ENCODE peak calls at places on chromosomes 5 and 9, in six cellular contexts. W is hepatocyte, P is pancreas, I is right atrium auricular region, A is left ventricle myocardium inferior, Z is ovary. B is an unnamed sample.

GRCh38 chr9:109549386-109549785 is 51.3 kb upstream of the PTPN3 start:
- DNase-seq in A (no peak), P (no peak), W (no peak), I (no peak), Z (no peak), B (no peak)

GRCh38 chr9:121945849-121946248 is 147.3 kb downstream of the TTLL11 start:
- DNase-seq in A (no peak), W (no peak), I (no peak), P (no peak), Z (no peak), B (peak; percentile 10)

GRCh38 chr5:50975840-50976239 is 309.4 kb downstream of the PARP8 start:
- DNase-seq in W (no peak), Z (no peak), I (no peak), P (no peak), A (no peak), B (no peak)

GRCh38 chr5:112847306-112847705 is 13.8 kb upstream of the SRP19 start:
- DNase-seq in Z (no peak), I (no peak), W (no peak), P (no peak), A (no peak), B (no peak)

GRCh38 chr9:90894956-90895687 is 93.5 kb downstream of the SYK start:
- DNase-seq in Z (no peak), A (no peak), W (no peak), I (no peak), P (no peak), B (no peak)

GRCh38 chr9:18129809-18130334 is 344.1 kb upstream of the ADAMTSL1 start:
- DNase-seq in W (no peak), P (no peak), Z (no peak), A (no peak), I (no peak), B (no peak)

GRCh38 chr5:54995168-54995567 is 9.8 kb upstream of the ESM1 start:
- DNase-seq in A (no peak), W (no peak), I (no peak), P (no peak), Z (no peak), B (no peak)

GRCh38 chr9:116157436-116158138 is 4.0 kb downstream of the PAPPA start:
- DNase-seq in P (no peak), W (peak; percentile 30), A (no peak), Z (peak; percentile 24), I (no peak), B (peak; percentile 58)

GRCh38 chr9:20270176-20270575 is 352.1 kb downstream of the MLLT3 start:
- DNase-seq in W (no peak), P (no peak), I (no peak), Z (no peak), A (no peak), B (no peak)

GRCh38 chr5:27403248-27403882 is 365.0 kb upstream of the CDH9 start:
- DNase-seq in P (no peak), Z (no peak), W (no peak), A (no peak), I (no peak), B (no peak)

GRCh38 chr5:79229357-79230174 is 6.4 kb upstream of the JMY start:
- DNase-seq in W (no peak), P (no peak), Z (no peak), A (no peak), I (no peak), B (peak; percentile 6)

GRCh38 chr5:99320461-99320860 is 391.7 kb upstream of the CHD1 start:
- DNase-seq in W (peak; percentile 10), A (no peak), P (no peak), I (no peak), Z (no peak), B (no peak)

GRCh38 chr5:88391116-88391515 is 122.5 kb upstream of the TMEM161B start:
- DNase-seq in I (no peak), P (no peak), A (no peak), W (no peak), Z (no peak), B (no peak)

GRCh38 chr9:99234618-99235017 is 12.5 kb downstream of the SEC61B start:
- DNase-seq in Z (no peak), I (no peak), P (no peak), A (no peak), W (no peak), B (no peak)

GRCh38 chr9:117412006-117412715 is 2.7 kb downstream of the ASTN2 start:
- DNase-seq in I (no peak), W (no peak), Z (no peak), P (no peak), A (no peak), B (no peak)

GRCh38 chr9:134544388-134545212 is 97.0 kb upstream of the COL5A1 start:
- DNase-seq in I (no peak), P (no peak), W (peak; percentile 73), Z (peak; percentile 54), A (peak; percentile 33), B (peak; percentile 67)

GRCh38 chr5:92945630-92946097 is 635.4 kb downstream of the NR2F1-AS1 start:
- DNase-seq in W (no peak), I (no peak), A (no peak), P (no peak), Z (no peak), B (no peak)

GRCh38 chr5:57817001-57817453 is 334.4 kb upstream of the ACTBL2 start:
- DNase-seq in P (no peak), W (peak; percentile 34), A (no peak), Z (no peak), I (no peak), B (no peak)

GRCh38 chr9:73269430-73270101 is 117.9 kb downstream of the ANXA1 start:
- DNase-seq in Z (no peak), I (no peak), P (no peak), W (peak; percentile 53), A (no peak), B (no peak)

GRCh38 chr9:107309271-107309670 is 26.2 kb downstream of the RAD23B start:
- DNase-seq in W (no peak), Z (no peak), P (no peak), I (no peak), A (no peak), B (no peak)

GRCh38 chr5:2736872-2737271 is 14.6 kb downstream of the IRX2 start:
- DNase-seq in W (no peak), P (no peak), I (no peak), Z (no peak), A (no peak), B (no peak)

GRCh38 chr5:133691448-133691847 is 79.1 kb upstream of the FSTL4 start:
- DNase-seq in W (no peak), A (no peak), I (no peak), P (no peak), Z (no peak), B (no peak)

GRCh38 chr5:76641514-76642120 is 18.4 kb upstream of the F2RL2 start:
- DNase-seq in Z (peak; percentile 38), A (peak; percentile 30), P (peak; percentile 58), I (peak; percentile 69), W (peak; percentile 77), B (peak; percentile 85)

GRCh38 chr9:114300153-114300845 is 22.6 kb upstream of the ORM1 start:
- DNase-seq in Z (no peak), P (peak; percentile 11), W (no peak), I (no peak), A (no peak), B (no peak)

GRCh38 chr5:35365756-35366155 is 135.5 kb upstream of the PRLR start:
- DNase-seq in I (no peak), P (no peak), A (no peak), Z (no peak), W (peak; percentile 37), B (no peak)

GRCh38 chr5:120479066-120479465 is 15.0 kb downstream of the PRR16 start:
- DNase-seq in Z (no peak), W (no peak), I (no peak), A (no peak), P (no peak), B (no peak)

GRCh38 chr5:103621548-103621930 is 59.0 kb upstream of the NUDT12 start:
- DNase-seq in P (no peak), Z (no peak), I (no peak), W (no peak), A (no peak), B (no peak)

GRCh38 chr9:115013998-115014397 is 83.6 kb upstream of the TNFSF8 start:
- DNase-seq in Z (peak; percentile 49), P (peak; percentile 67), I (no peak), A (peak; percentile 36), W (peak; percentile 86), B (peak; percentile 67)

GRCh38 chr5:158992104-158992740 is 107.5 kb downstream of the EBF1 start:
- DNase-seq in Z (no peak), P (no peak), I (no peak), A (no peak), W (no peak), B (no peak)

GRCh38 chr9:131423171-131423581 is 29.3 kb downstream of the PRRC2B start:
- DNase-seq in I (peak; percentile 72), A (peak; percentile 64), P (peak; percentile 43), Z (peak; percentile 58), W (peak; percentile 78), B (peak; percentile 89)

GRCh38 chr5:95973793-95974325 is 12.2 kb upstream of the ELL2 start:
- DNase-seq in A (no peak), W (no peak), I (no peak), P (no peak), Z (no peak), B (peak; percentile 93)

DNA sequence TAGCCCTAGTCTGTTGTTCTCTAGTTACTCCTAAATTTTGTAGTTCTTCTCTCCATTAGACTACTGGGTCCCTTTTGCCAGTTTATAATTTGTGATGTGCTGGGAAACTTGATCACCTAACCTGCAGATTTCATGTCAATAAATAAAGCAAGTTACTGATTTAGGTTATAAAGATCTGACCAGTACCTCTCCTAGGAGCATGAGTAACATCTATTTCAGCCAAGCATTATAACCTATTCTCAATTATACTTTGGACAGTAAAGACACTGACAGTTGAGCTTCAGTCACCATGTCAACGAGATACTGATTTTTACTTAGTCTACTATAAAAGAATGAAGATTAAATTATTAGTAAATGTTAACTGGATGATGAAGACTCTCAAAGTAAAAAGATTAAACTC is 36.7 kb downstream of the CSNK1A1 start:
- DNase-seq in P (no peak), A (no peak), I (no peak), W (no peak), Z (no peak), B (no peak)
- H3K36me3 ChIP-seq in P (peaks cover 20% of the 10 kb centered on the region), A (peaks cover 35% of the 10 kb centered on the region), I (peaks cover 38% of the 10 kb centered on the region), W (no peaks in the 10 kb centered on the region), Z (no peaks in the 10 kb centered on the region), B (peaks cover 35% of the 10 kb centered on the region)

GRCh38 chr9:129944501-129945116 is 98.4 kb downstream of the FNBP1 start:
- DNase-seq in A (no peak), W (no peak), P (no peak), Z (no peak), I (peak; percentile 57), B (no peak)
- TF ChIP-seq CTCF in A (no peak), W (no peak), P (no peak), Z (no peak), I (no peak), B (no peak)

GRCh38 chr9:136011376-136011702 is 50.2 kb upstream of the UBAC1 start:
- DNase-seq in W (no peak), Z (no peak), P (no peak), I (no peak), A (no peak), B (no peak)
- H3K36me3 ChIP-seq in W (no peaks in the 10 kb centered on the region), Z (no peaks in the 10 kb centered on the region), P (peaks cover 14% of the 10 kb centered on the region), I (peaks cover 33% of the 10 kb centered on the region), A (peaks cover 40% of the 10 kb centered on the region), B (peaks cover 16% of the 10 kb centered on the region)

GRCh38 chr5:7816535-7816901 is 34.4 kb downstream of the CFAP90 start:
- DNase-seq in P (no peak), I (no peak), W (no peak), Z (no peak), A (no peak), B (no peak)
- TF ChIP-seq CTCF in P (no peak), I (no peak), W (no peak), Z (no peak), A (no peak), B (no peak)

GRCh38 chr5:71629950-71630349 is 42.8 kb downstream of the MCCC2 start:
- DNase-seq in I (no peak), A (no peak), P (no peak), Z (no peak), W (no peak), B (no peak)
- H3K36me3 ChIP-seq in I (peaks cover 11% of the 10 kb centered on the region), A (peaks cover 17% of the 10 kb centered on the region), P (no peaks in the 10 kb centered on the region), Z (no peaks in the 10 kb centered on the region), W (no peaks in the 10 kb centered on the region), B (no peaks in the 10 kb centered on the region)